ENCODE peak calls at places on chromosomes 1 and 21, in six cellular contexts. One of them, this sample, is unnamed.

GRCh38 chr1:180299486-180300246 is 69.6 kb downstream of the LHX4 start:
- DNase-seq in foreskin fibroblast: no peak
- DNase-seq in T-helper 2 cell: no peak
- DNase-seq in CD8-positive, alpha-beta memory T cell: no peak
- DNase-seq in SHP77: no peak
- DNase-seq in mesendoderm: no peak
- DNase-seq in this sample: no peak

GRCh38 chr1:180563013-180563827 is 4.5 kb downstream of the OVAAL start:
- DNase-seq in foreskin fibroblast: peak
- DNase-seq in T-helper 2 cell: no peak
- DNase-seq in CD8-positive, alpha-beta memory T cell: no peak
- DNase-seq in SHP77: no peak
- DNase-seq in mesendoderm: peak
- DNase-seq in this sample: peak

GRCh38 chr21:30426732-30427131 is 1.0 kb upstream of the KRTAP13-3 start:
- DNase-seq in foreskin fibroblast: no peak
- DNase-seq in T-helper 2 cell: no peak
- DNase-seq in CD8-positive, alpha-beta memory T cell: no peak
- DNase-seq in SHP77: no peak
- DNase-seq in mesendoderm: peak
- DNase-seq in this sample: no peak

GRCh38 chr1:169148472-169149252 is 42.2 kb downstream of the ATP1B1 start:
- DNase-seq in foreskin fibroblast: no peak
- DNase-seq in T-helper 2 cell: no peak
- DNase-seq in CD8-positive, alpha-beta memory T cell: no peak
- DNase-seq in SHP77: no peak
- DNase-seq in mesendoderm: no peak
- DNase-seq in this sample: no peak

GRCh38 chr1:24898152-24898908 is 31.7 kb downstream of the RUNX3 start:
- DNase-seq in foreskin fibroblast: no peak
- DNase-seq in T-helper 2 cell: peak
- DNase-seq in CD8-positive, alpha-beta memory T cell: peak
- DNase-seq in SHP77: peak
- DNase-seq in mesendoderm: peak
- DNase-seq in this sample: peak

GRCh38 chr21:41071410-41071809 is 96.5 kb upstream of the BACE2 start:
- DNase-seq in foreskin fibroblast: no peak
- DNase-seq in T-helper 2 cell: no peak
- DNase-seq in CD8-positive, alpha-beta memory T cell: no peak
- DNase-seq in SHP77: no peak
- DNase-seq in mesendoderm: peak
- DNase-seq in this sample: no peak

GRCh38 chr1:212635141-212635601 is 26.6 kb downstream of the ATF3 start:
- DNase-seq in foreskin fibroblast: no peak
- DNase-seq in T-helper 2 cell: peak
- DNase-seq in CD8-positive, alpha-beta memory T cell: no peak
- DNase-seq in SHP77: no peak
- DNase-seq in mesendoderm: no peak
- DNase-seq in this sample: peak

GRCh38 chr1:156709031-156709430 is 3.6 kb upstream of the CRABP2 start:
- DNase-seq in foreskin fibroblast: no peak
- DNase-seq in T-helper 2 cell: no peak
- DNase-seq in CD8-positive, alpha-beta memory T cell: no peak
- DNase-seq in SHP77: no peak
- DNase-seq in mesendoderm: no peak
- DNase-seq in this sample: no peak

GRCh38 chr1:234495231-234495990 is 16.4 kb upstream of the TARBP1 start:
- DNase-seq in foreskin fibroblast: peak
- DNase-seq in T-helper 2 cell: peak
- DNase-seq in CD8-positive, alpha-beta memory T cell: no peak
- DNase-seq in SHP77: no peak
- DNase-seq in mesendoderm: no peak
- DNase-seq in this sample: peak

GRCh38 chr21:36096398-36097290 is 26.8 kb downstream of the CBR1 start:
- DNase-seq in foreskin fibroblast: no peak
- DNase-seq in T-helper 2 cell: no peak
- DNase-seq in CD8-positive, alpha-beta memory T cell: no peak
- DNase-seq in SHP77: no peak
- DNase-seq in mesendoderm: peak
- DNase-seq in this sample: peak

GRCh38 chr1:79188371-79188770 is 181.8 kb upstream of the ADGRL4 start:
- DNase-seq in foreskin fibroblast: peak
- DNase-seq in T-helper 2 cell: peak
- DNase-seq in CD8-positive, alpha-beta memory T cell: no peak
- DNase-seq in SHP77: no peak
- DNase-seq in mesendoderm: no peak
- DNase-seq in this sample: peak

GRCh38 chr1:151970641-151971040 is 23.0 kb downstream of the S100A10 start:
- DNase-seq in foreskin fibroblast: no peak
- DNase-seq in T-helper 2 cell: no peak
- DNase-seq in CD8-positive, alpha-beta memory T cell: no peak
- DNase-seq in SHP77: no peak
- DNase-seq in mesendoderm: no peak
- DNase-seq in this sample: no peak

GRCh38 chr1:170640581-170640980 is 23.4 kb upstream of the PRRX1 start:
- DNase-seq in foreskin fibroblast: no peak
- DNase-seq in T-helper 2 cell: no peak
- DNase-seq in CD8-positive, alpha-beta memory T cell: no peak
- DNase-seq in SHP77: no peak
- DNase-seq in mesendoderm: no peak
- DNase-seq in this sample: no peak

GRCh38 chr1:248596615-248597014 is 885 bp downstream of the OR2T10 start:
- DNase-seq in foreskin fibroblast: no peak
- DNase-seq in T-helper 2 cell: peak
- DNase-seq in CD8-positive, alpha-beta memory T cell: no peak
- DNase-seq in SHP77: no peak
- DNase-seq in mesendoderm: no peak
- DNase-seq in this sample: no peak

GRCh38 chr1:118151312-118151937 is 33.6 kb downstream of the SPAG17 start:
- DNase-seq in foreskin fibroblast: peak
- DNase-seq in T-helper 2 cell: peak
- DNase-seq in CD8-positive, alpha-beta memory T cell: no peak
- DNase-seq in SHP77: peak
- DNase-seq in mesendoderm: peak
- DNase-seq in this sample: peak

GRCh38 chr21:38830667-38831525 is 25.2 kb downstream of the ETS2 start:
- DNase-seq in foreskin fibroblast: no peak
- DNase-seq in T-helper 2 cell: no peak
- DNase-seq in CD8-positive, alpha-beta memory T cell: no peak
- DNase-seq in SHP77: no peak
- DNase-seq in mesendoderm: no peak
- DNase-seq in this sample: no peak